ENCODE peak calls at places on chromosomes 2 and 18, in nine cellular contexts. One of them, this sample, is unnamed.

GRCh38 chr2:105794926-105795574 is 50.3 kb downstream of the NCK2 start:
- DNase-seq in NCI-H1436: no peak
- DNase-seq in NCI-H1694 treated with DMSO at 0.1 percent for 48 hours: no peak
- DNase-seq in left ventricle myocardium superior: no peak
- DNase-seq in left cardiac atrium: no peak
- DNase-seq in activated T-helper 1 cell treated with anti-CD3 and anti-CD28 coated beads, Interleukin-2, amount 50 U/mL, for 16 hours: no peak
- DNase-seq in SHP77: no peak
- DNase-seq in B cell: no peak
- DNase-seq in ovary: no peak
- DNase-seq in this sample: no peak

GRCh38 chr2:231162036-231162345 is 36.4 kb upstream of the ARMC9 start:
- DNase-seq in left ventricle myocardium superior: no peak
- DNase-seq in B cell: no peak
- DNase-seq in SHP77: no peak
- DNase-seq in NCI-H1694 treated with DMSO at 0.1 percent for 48 hours: no peak
- DNase-seq in activated T-helper 1 cell treated with anti-CD3 and anti-CD28 coated beads, Interleukin-2, amount 50 U/mL, for 16 hours: no peak
- DNase-seq in left cardiac atrium: no peak
- DNase-seq in NCI-H1436: no peak
- DNase-seq in ovary: no peak
- DNase-seq in this sample: no peak

GRCh38 chr2:213846856-213847255 is 562.6 kb downstream of the SPAG16 start:
- DNase-seq in SHP77: no peak
- DNase-seq in NCI-H1694 treated with DMSO at 0.1 percent for 48 hours: no peak
- DNase-seq in activated T-helper 1 cell treated with anti-CD3 and anti-CD28 coated beads, Interleukin-2, amount 50 U/mL, for 16 hours: no peak
- DNase-seq in B cell: no peak
- DNase-seq in left cardiac atrium: no peak
- DNase-seq in ovary: no peak
- DNase-seq in NCI-H1436: no peak
- DNase-seq in left ventricle myocardium superior: no peak
- DNase-seq in this sample: no peak

GRCh38 chr2:43323810-43324588 is 97.6 kb upstream of the ZFP36L2 start:
- DNase-seq in left cardiac atrium: peak
- DNase-seq in B cell: no peak
- DNase-seq in left ventricle myocardium superior: peak
- DNase-seq in activated T-helper 1 cell treated with anti-CD3 and anti-CD28 coated beads, Interleukin-2, amount 50 U/mL, for 16 hours: no peak
- DNase-seq in SHP77: no peak
- DNase-seq in NCI-H1436: no peak
- DNase-seq in ovary: peak
- DNase-seq in NCI-H1694 treated with DMSO at 0.1 percent for 48 hours: no peak
- DNase-seq in this sample: peak

GRCh38 chr18:8562914-8563313 is 46.3 kb upstream of the RAB12 start:
- DNase-seq in B cell: no peak
- DNase-seq in activated T-helper 1 cell treated with anti-CD3 and anti-CD28 coated beads, Interleukin-2, amount 50 U/mL, for 16 hours: no peak
- DNase-seq in left cardiac atrium: peak
- DNase-seq in ovary: no peak
- DNase-seq in NCI-H1436: no peak
- DNase-seq in NCI-H1694 treated with DMSO at 0.1 percent for 48 hours: peak
- DNase-seq in SHP77: no peak
- DNase-seq in left ventricle myocardium superior: peak
- DNase-seq in this sample: no peak

GRCh38 chr2:171924170-171924942 is 2.1 kb downstream of the HAT1 start:
- DNase-seq in left ventricle myocardium superior: no peak
- DNase-seq in B cell: no peak
- DNase-seq in NCI-H1694 treated with DMSO at 0.1 percent for 48 hours: no peak
- DNase-seq in left cardiac atrium: no peak
- DNase-seq in SHP77: no peak
- DNase-seq in ovary: no peak
- DNase-seq in activated T-helper 1 cell treated with anti-CD3 and anti-CD28 coated beads, Interleukin-2, amount 50 U/mL, for 16 hours: no peak
- DNase-seq in NCI-H1436: no peak
- DNase-seq in this sample: no peak

GRCh38 chr2:120488531-120488930 is 142.6 kb downstream of the INHBB start:
- DNase-seq in ovary: no peak
- DNase-seq in NCI-H1436: no peak
- DNase-seq in activated T-helper 1 cell treated with anti-CD3 and anti-CD28 coated beads, Interleukin-2, amount 50 U/mL, for 16 hours: no peak
- DNase-seq in NCI-H1694 treated with DMSO at 0.1 percent for 48 hours: no peak
- DNase-seq in left ventricle myocardium superior: peak
- DNase-seq in left cardiac atrium: no peak
- DNase-seq in B cell: no peak
- DNase-seq in SHP77: no peak
- DNase-seq in this sample: no peak

GRCh38 chr18:12857215-12857924 is 26.7 kb downstream of the PTPN2 start:
- DNase-seq in SHP77: no peak
- DNase-seq in activated T-helper 1 cell treated with anti-CD3 and anti-CD28 coated beads, Interleukin-2, amount 50 U/mL, for 16 hours: no peak
- DNase-seq in NCI-H1436: no peak
- DNase-seq in NCI-H1694 treated with DMSO at 0.1 percent for 48 hours: no peak
- DNase-seq in ovary: no peak
- DNase-seq in left ventricle myocardium superior: no peak
- DNase-seq in left cardiac atrium: no peak
- DNase-seq in B cell: no peak
- DNase-seq in this sample: no peak

GRCh38 chr2:226490172-226490571 is 309.4 kb downstream of the IRS1 start:
- DNase-seq in left cardiac atrium: no peak
- DNase-seq in B cell: no peak
- DNase-seq in ovary: no peak
- DNase-seq in NCI-H1436: no peak
- DNase-seq in SHP77: no peak
- DNase-seq in NCI-H1694 treated with DMSO at 0.1 percent for 48 hours: no peak
- DNase-seq in activated T-helper 1 cell treated with anti-CD3 and anti-CD28 coated beads, Interleukin-2, amount 50 U/mL, for 16 hours: no peak
- DNase-seq in left ventricle myocardium superior: no peak
- DNase-seq in this sample: no peak

GRCh38 chr2:151275291-151275690 is 13.6 kb upstream of the RBM43 start:
- DNase-seq in SHP77: no peak
- DNase-seq in left cardiac atrium: no peak
- DNase-seq in activated T-helper 1 cell treated with anti-CD3 and anti-CD28 coated beads, Interleukin-2, amount 50 U/mL, for 16 hours: no peak
- DNase-seq in NCI-H1436: no peak
- DNase-seq in NCI-H1694 treated with DMSO at 0.1 percent for 48 hours: no peak
- DNase-seq in ovary: no peak
- DNase-seq in left ventricle myocardium superior: no peak
- DNase-seq in B cell: no peak
- DNase-seq in this sample: no peak

GRCh38 chr2:127606594-127607398 is 39.2 kb upstream of the GPR17 start:
- DNase-seq in ovary: peak
- DNase-seq in activated T-helper 1 cell treated with anti-CD3 and anti-CD28 coated beads, Interleukin-2, amount 50 U/mL, for 16 hours: no peak
- DNase-seq in NCI-H1694 treated with DMSO at 0.1 percent for 48 hours: no peak
- DNase-seq in B cell: no peak
- DNase-seq in left ventricle myocardium superior: no peak
- DNase-seq in SHP77: no peak
- DNase-seq in left cardiac atrium: no peak
- DNase-seq in NCI-H1436: no peak
- DNase-seq in this sample: peak

GRCh38 chr2:182836451-182836850 is 30.0 kb downstream of the FRZB start:
- DNase-seq in NCI-H1436: no peak
- DNase-seq in activated T-helper 1 cell treated with anti-CD3 and anti-CD28 coated beads, Interleukin-2, amount 50 U/mL, for 16 hours: no peak
- DNase-seq in left cardiac atrium: no peak
- DNase-seq in ovary: no peak
- DNase-seq in B cell: no peak
- DNase-seq in left ventricle myocardium superior: no peak
- DNase-seq in NCI-H1694 treated with DMSO at 0.1 percent for 48 hours: no peak
- DNase-seq in SHP77: no peak
- DNase-seq in this sample: no peak

GRCh38 chr2:240160291-240161086 is 20.0 kb upstream of the OTOS start:
- DNase-seq in activated T-helper 1 cell treated with anti-CD3 and anti-CD28 coated beads, Interleukin-2, amount 50 U/mL, for 16 hours: no peak
- DNase-seq in SHP77: no peak
- DNase-seq in ovary: no peak
- DNase-seq in NCI-H1694 treated with DMSO at 0.1 percent for 48 hours: no peak
- DNase-seq in B cell: no peak
- DNase-seq in left ventricle myocardium superior: peak
- DNase-seq in left cardiac atrium: no peak
- DNase-seq in NCI-H1436: no peak
- DNase-seq in this sample: no peak

GRCh38 chr2:119276864-119277263 is 53.2 kb downstream of the STEAP3 start:
- DNase-seq in SHP77: no peak
- DNase-seq in NCI-H1694 treated with DMSO at 0.1 percent for 48 hours: no peak
- DNase-seq in left cardiac atrium: no peak
- DNase-seq in activated T-helper 1 cell treated with anti-CD3 and anti-CD28 coated beads, Interleukin-2, amount 50 U/mL, for 16 hours: no peak
- DNase-seq in NCI-H1436: no peak
- DNase-seq in ovary: no peak
- DNase-seq in B cell: no peak
- DNase-seq in left ventricle myocardium superior: no peak
- DNase-seq in this sample: no peak

GRCh38 chr18:79518683-79519128 is 123.0 kb downstream of the NFATC1 start:
- DNase-seq in NCI-H1694 treated with DMSO at 0.1 percent for 48 hours: no peak
- DNase-seq in SHP77: no peak
- DNase-seq in NCI-H1436: no peak
- DNase-seq in activated T-helper 1 cell treated with anti-CD3 and anti-CD28 coated beads, Interleukin-2, amount 50 U/mL, for 16 hours: no peak
- DNase-seq in left cardiac atrium: no peak
- DNase-seq in B cell: no peak
- DNase-seq in ovary: no peak
- DNase-seq in left ventricle myocardium superior: no peak
- DNase-seq in this sample: peak

GRCh38 chr2:16861154-16861929 is 195.7 kb upstream of the CYRIA start:
- DNase-seq in activated T-helper 1 cell treated with anti-CD3 and anti-CD28 coated beads, Interleukin-2, amount 50 U/mL, for 16 hours: no peak
- DNase-seq in NCI-H1694 treated with DMSO at 0.1 percent for 48 hours: no peak
- DNase-seq in left ventricle myocardium superior: no peak
- DNase-seq in NCI-H1436: no peak
- DNase-seq in left cardiac atrium: no peak
- DNase-seq in ovary: no peak
- DNase-seq in B cell: no peak
- DNase-seq in SHP77: no peak
- DNase-seq in this sample: no peak

GRCh38 chr2:232809349-232810124 is 33.2 kb upstream of the KCNJ13 start:
- DNase-seq in left cardiac atrium: peak
- DNase-seq in B cell: no peak
- DNase-seq in NCI-H1694 treated with DMSO at 0.1 percent for 48 hours: no peak
- DNase-seq in ovary: no peak
- DNase-seq in SHP77: no peak
- DNase-seq in activated T-helper 1 cell treated with anti-CD3 and anti-CD28 coated beads, Interleukin-2, amount 50 U/mL, for 16 hours: no peak
- DNase-seq in left ventricle myocardium superior: peak
- DNase-seq in NCI-H1436: no peak
- DNase-seq in this sample: no peak

GRCh38 chr2:217801115-217801531 is 201.7 kb downstream of the TNS1 start:
- DNase-seq in NCI-H1436: no peak
- DNase-seq in activated T-helper 1 cell treated with anti-CD3 and anti-CD28 coated beads, Interleukin-2, amount 50 U/mL, for 16 hours: no peak
- DNase-seq in B cell: no peak
- DNase-seq in NCI-H1694 treated with DMSO at 0.1 percent for 48 hours: no peak
- DNase-seq in left cardiac atrium: no peak
- DNase-seq in left ventricle myocardium superior: no peak
- DNase-seq in SHP77: no peak
- DNase-seq in ovary: peak
- DNase-seq in this sample: no peak

GRCh38 chr2:181847729-181848128 is 43.8 kb upstream of the ITPRID2 start:
- DNase-seq in left cardiac atrium: no peak
- DNase-seq in B cell: no peak
- DNase-seq in activated T-helper 1 cell treated with anti-CD3 and anti-CD28 coated beads, Interleukin-2, amount 50 U/mL, for 16 hours: no peak
- DNase-seq in NCI-H1694 treated with DMSO at 0.1 percent for 48 hours: no peak
- DNase-seq in NCI-H1436: no peak
- DNase-seq in ovary: no peak
- DNase-seq in left ventricle myocardium superior: no peak
- DNase-seq in SHP77: no peak
- DNase-seq in this sample: no peak

GRCh38 chr2:49043405-49043982 is 110.8 kb downstream of the FSHR start:
- DNase-seq in SHP77: no peak
- DNase-seq in NCI-H1694 treated with DMSO at 0.1 percent for 48 hours: no peak
- DNase-seq in NCI-H1436: no peak
- DNase-seq in activated T-helper 1 cell treated with anti-CD3 and anti-CD28 coated beads, Interleukin-2, amount 50 U/mL, for 16 hours: no peak
- DNase-seq in ovary: no peak
- DNase-seq in left ventricle myocardium superior: no peak
- DNase-seq in left cardiac atrium: no peak
- DNase-seq in B cell: no peak
- DNase-seq in this sample: no peak

GRCh38 chr2:239318790-239319189 is 82.0 kb downstream of the HDAC4 start:
- DNase-seq in B cell: no peak
- DNase-seq in left cardiac atrium: peak
- DNase-seq in NCI-H1436: no peak
- DNase-seq in ovary: peak
- DNase-seq in left ventricle myocardium superior: peak
- DNase-seq in activated T-helper 1 cell treated with anti-CD3 and anti-CD28 coated beads, Interleukin-2, amount 50 U/mL, for 16 hours: no peak
- DNase-seq in NCI-H1694 treated with DMSO at 0.1 percent for 48 hours: no peak
- DNase-seq in SHP77: no peak
- DNase-seq in this sample: peak

GRCh38 chr2:14297340-14297739 is 335.2 kb upstream of the LRATD1 start:
- DNase-seq in NCI-H1694 treated with DMSO at 0.1 percent for 48 hours: no peak
- DNase-seq in activated T-helper 1 cell treated with anti-CD3 and anti-CD28 coated beads, Interleukin-2, amount 50 U/mL, for 16 hours: no peak
- DNase-seq in left cardiac atrium: no peak
- DNase-seq in NCI-H1436: no peak
- DNase-seq in left ventricle myocardium superior: no peak
- DNase-seq in ovary: no peak
- DNase-seq in B cell: no peak
- DNase-seq in SHP77: no peak
- DNase-seq in this sample: no peak

GRCh38 chr2:172539767-172540166 is 16.1 kb upstream of the PDK1 start:
- DNase-seq in SHP77: no peak
- DNase-seq in left ventricle myocardium superior: no peak
- DNase-seq in activated T-helper 1 cell treated with anti-CD3 and anti-CD28 coated beads, Interleukin-2, amount 50 U/mL, for 16 hours: no peak
- DNase-seq in ovary: no peak
- DNase-seq in NCI-H1694 treated with DMSO at 0.1 percent for 48 hours: no peak
- DNase-seq in B cell: no peak
- DNase-seq in NCI-H1436: no peak
- DNase-seq in left cardiac atrium: no peak
- DNase-seq in this sample: no peak

This sample was measured in sciatic nerve.